ENCODE peak calls at places on chromosomes 11 and 22, in seven cellular contexts. L is A549, W is stomach, T is sigmoid colon, O is transverse colon, K is suprapubic skin, B is ovary. H is an unnamed sample.

GRCh38 chr22:35399114-35399677 is 744 bp upstream of the MCM5 start:
- DNase-seq in T (no peak), W (no peak), B (no peak), L (no peak), O (no peak), K (no peak), H (no peak)

GRCh38 chr11:13140028-13140870 is 131.1 kb downstream of the RASSF10 start:
- DNase-seq in T (no peak), W (peak; percentile 78), B (no peak), K (no peak), O (peak; percentile 77), L (peak; percentile 96), H (no peak)

GRCh38 chr22:30325065-30325720 is 1.5 kb downstream of the TBC1D10A start:
- DNase-seq in T (peak; percentile 83), L (peak; percentile 54), O (peak; percentile 73), W (peak; percentile 48), B (peak; percentile 51), K (no peak), H (no peak)

GRCh38 chr11:94077568-94078293 is 50.9 kb upstream of the PANX1 start:
- DNase-seq in O (no peak), L (peak; percentile 1), T (no peak), K (no peak), W (no peak), B (no peak), H (no peak)

GRCh38 chr22:33109532-33110148 is 51.5 kb upstream of the SYN3 start:
- DNase-seq in L (no peak), K (no peak), B (no peak), T (no peak), O (no peak), W (no peak), H (no peak)

GRCh38 chr11:76768091-76769047 is 14.8 kb upstream of the TSKU start:
- DNase-seq in W (peak; percentile 62), L (no peak), K (no peak), T (peak; percentile 83), B (no peak), O (peak; percentile 66), H (no peak)

GRCh38 chr11:14312736-14313438 is 46.1 kb downstream of the RRAS2 start:
- DNase-seq in K (no peak), T (no peak), B (no peak), L (no peak), O (no peak), W (no peak), H (no peak)

GRCh38 chr11:128244896-128245295 is 342.5 kb downstream of the ETS1 start:
- DNase-seq in K (no peak), W (no peak), L (no peak), T (no peak), B (no peak), O (no peak), H (no peak)

GRCh38 chr11:110373061-110373702 is 56.6 kb upstream of the FDX1 start:
- DNase-seq in B (no peak), W (no peak), K (no peak), L (peak; percentile 31), O (no peak), T (no peak), H (no peak)

GRCh38 chr11:6224421-6224820 is 10.0 kb downstream of the FHIP1B start:
- DNase-seq in B (no peak), T (no peak), O (no peak), W (no peak), L (no peak), K (no peak), H (no peak)

GRCh38 chr11:15471709-15472404 is 357.1 kb downstream of the INSC start:
- DNase-seq in K (no peak), L (no peak), O (no peak), B (no peak), T (no peak), W (no peak), H (no peak)

GRCh38 chr11:118607401-118608267 is at the start of gene PHLDB1:
- DNase-seq in W (peak; percentile 46), B (peak; percentile 81), K (no peak), T (peak; percentile 86), O (peak; percentile 58), L (peak; percentile 61), H (peak; percentile 64)

GRCh38 chr11:123654566-123655081 is at the start of gene SCN3B:
- DNase-seq in W (peak; percentile 66), O (peak; percentile 57), B (peak; percentile 63), T (peak; percentile 71), L (peak; percentile 69), K (no peak), H (no peak)
- H3K27ac ChIP-seq in W (peak within 1 kb of the TSS; percentile 53), O (peak within 1 kb of the TSS; percentile 1), B (no peak within 1 kb of the TSS), T (no peak within 1 kb of the TSS), L (no peak within 1 kb of the TSS), K (peak within 1 kb of the TSS; percentile 54), H (no peak within 1 kb of the TSS)

DNA sequence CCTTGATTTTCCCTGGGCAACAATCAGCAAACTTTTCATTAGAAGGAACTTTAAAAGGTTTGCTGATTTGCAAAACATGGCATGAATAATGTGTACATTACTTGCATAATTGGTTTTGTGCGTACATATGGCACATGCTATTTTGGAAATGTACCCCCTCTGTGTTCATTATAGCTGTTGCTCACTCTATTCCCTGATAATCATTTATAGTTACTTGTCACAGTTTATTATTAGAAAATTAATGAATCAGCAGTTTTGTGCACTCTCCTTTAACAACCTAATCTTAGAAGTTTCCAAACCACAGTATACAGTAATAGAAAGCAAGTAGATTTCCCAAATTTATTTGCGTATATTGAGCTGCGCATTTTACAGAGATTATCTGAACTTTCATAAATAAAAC is 389.9 kb downstream of the CNTN5 start:
- DNase-seq in T (no peak), W (no peak), O (no peak), B (no peak), L (no peak), K (no peak), H (no peak)
- TF ChIP-seq CTCF in T (no peak), W (no peak), O (no peak), B (no peak), L (no peak), K (no peak), H (no peak)

DNA sequence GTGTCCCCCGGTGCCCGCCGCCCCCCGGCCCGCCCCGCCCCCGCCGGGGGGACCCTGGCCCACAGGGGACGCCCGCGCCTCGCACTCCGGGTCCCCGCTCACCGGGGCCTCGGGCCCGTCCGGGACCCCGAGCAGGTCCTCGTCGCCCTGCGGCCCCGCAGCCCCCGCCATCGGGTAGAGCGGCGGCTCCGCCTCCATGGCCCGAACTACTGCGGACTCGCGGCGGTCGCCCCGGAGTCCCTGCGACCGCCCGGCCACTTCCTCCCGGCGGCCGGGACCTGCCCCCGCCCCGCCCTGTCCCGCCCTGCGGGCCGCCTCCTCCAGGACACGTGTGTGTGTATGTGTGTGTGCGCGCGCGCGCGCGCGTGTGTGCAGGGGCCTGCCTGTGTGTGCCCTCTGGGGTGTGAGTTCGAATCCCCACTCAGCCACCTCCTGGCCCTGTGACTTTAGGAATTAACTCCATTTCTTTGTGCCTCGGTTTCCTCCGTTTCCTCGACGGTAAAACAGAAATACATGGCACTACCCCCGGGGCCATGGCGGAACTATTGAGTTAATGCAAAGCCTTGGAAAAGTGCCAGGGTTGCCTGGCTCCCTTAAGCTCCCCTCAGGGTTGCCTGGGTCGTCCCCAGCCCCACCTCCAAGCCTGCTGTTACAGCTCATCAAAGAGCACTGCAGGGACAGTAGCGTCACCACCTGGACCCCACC is at the start of gene UNC93B1:
- DNase-seq in L (peak; percentile 92), W (peak; percentile 93), O (peak; percentile 93), T (peak; percentile 94), K (peak; percentile 94), B (peak; percentile 78), H (peak; percentile 80)
- TF ChIP-seq EP300 in L (no peak), W (no peak), O (no peak), T (no peak), K (no peak), B (no peak), H (peak; percentile 21)

DNA sequence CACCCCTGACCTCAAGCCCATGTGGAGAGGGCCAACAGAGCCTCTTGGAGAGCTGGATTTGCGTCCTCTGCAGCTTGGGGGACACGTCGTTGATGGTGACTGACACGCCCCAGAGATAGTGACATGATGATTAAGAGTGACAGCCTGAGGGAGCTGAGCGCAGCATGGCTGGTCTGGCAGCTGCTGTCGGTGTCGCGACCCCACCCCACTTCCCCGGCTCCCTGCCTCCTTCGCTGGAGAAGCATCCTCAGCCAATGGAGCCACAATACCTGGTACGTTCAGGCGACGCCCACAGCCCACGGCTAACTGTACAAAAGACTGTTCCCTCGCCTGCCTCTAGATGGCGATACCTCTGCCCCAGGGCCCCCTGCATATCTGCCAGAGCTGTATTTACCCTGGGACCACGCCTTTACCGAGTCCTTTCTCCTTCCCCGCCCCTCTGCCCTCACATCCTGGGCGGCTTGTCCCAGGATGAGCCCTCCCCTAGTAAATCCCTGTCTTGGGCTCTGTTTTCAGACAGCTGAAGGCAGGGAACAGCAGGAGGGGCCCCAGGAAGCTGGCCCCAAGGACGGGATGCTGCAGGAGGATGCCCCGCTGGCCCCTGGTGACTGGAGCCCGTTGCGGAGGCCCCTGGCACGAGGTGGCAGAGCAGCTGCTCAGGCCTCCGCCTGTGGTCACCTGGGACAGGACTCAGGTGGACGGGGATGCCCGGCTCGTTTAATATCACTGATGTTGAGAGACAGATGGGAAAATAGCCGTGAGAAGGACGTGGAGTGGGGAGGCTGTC is 90.6 kb downstream of the RPS6KA4 start:
- DNase-seq in T (peak; percentile 66), W (peak; percentile 70), L (peak; percentile 81), B (peak; percentile 33), K (no peak), O (peak; percentile 75), H (peak; percentile 28)
- H3K27ac ChIP-seq in T (no peak overlapping the region), W (no peak overlapping the region), L (peak overlapping the region; percentile 17), B (no peak overlapping the region), K (no peak overlapping the region), O (no peak overlapping the region), H (peak overlapping the region; percentile 75)

DNA sequence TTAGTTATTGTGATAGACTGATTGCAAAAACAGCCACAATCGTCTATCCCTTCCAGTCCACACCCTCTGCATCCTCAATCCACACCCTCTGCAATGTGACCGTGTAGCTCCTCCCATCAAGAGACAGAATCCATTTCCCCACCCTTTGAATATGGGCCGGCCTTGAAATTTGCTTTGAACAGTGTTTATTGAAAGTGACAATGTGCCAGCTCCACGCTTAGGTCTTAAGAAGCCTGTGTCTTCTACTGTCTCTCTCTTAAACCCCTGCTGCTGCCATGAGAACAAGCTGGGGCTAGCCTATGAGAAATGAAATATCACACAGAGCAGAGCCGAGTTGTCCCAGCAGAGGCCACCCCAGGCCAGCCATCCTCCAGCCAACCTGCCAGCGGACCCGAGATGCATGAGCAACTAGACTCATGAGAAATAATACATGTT is 22.3 kb upstream of the MICAL2 start:
- DNase-seq in K (no peak), O (peak; percentile 61), B (no peak), L (peak; percentile 82), T (peak; percentile 77), W (no peak), H (no peak)
- TF ChIP-seq CTCF in K (no peak), O (no peak), B (no peak), L (peak; percentile 30), T (peak; percentile 32), W (no peak), H (peak; percentile 35)

GRCh38 chr11:108551653-108552462 is 41.7 kb downstream of the EXPH5 start:
- DNase-seq in W (no peak), T (no peak), B (no peak), O (no peak), L (no peak), K (no peak), H (no peak)

GRCh38 chr11:108559904-108560303 is 33.7 kb downstream of the EXPH5 start:
- DNase-seq in K (no peak), B (no peak), W (no peak), L (no peak), T (no peak), O (no peak), H (no peak)

GRCh38 chr11:108558222-108558621 is 35.3 kb downstream of the EXPH5 start:
- DNase-seq in K (no peak), B (no peak), L (no peak), W (no peak), T (no peak), O (no peak), H (no peak)

GRCh38 chr11:108559340-108559739 is 34.2 kb downstream of the EXPH5 start:
- DNase-seq in B (no peak), T (no peak), W (no peak), O (no peak), K (no peak), L (no peak), H (no peak)

GRCh38 chr11:108556019-108556418 is 37.5 kb downstream of the EXPH5 start:
- DNase-seq in B (no peak), W (no peak), K (no peak), L (no peak), T (no peak), O (no peak), H (no peak)
- TF ChIP-seq EP300 in B (no peak), W (no peak), K (no peak), L (no peak), T (no peak), O (no peak), H (no peak)